ENCODE peak calls at places on chromosomes 4 and X, in seven cellular contexts. One of them, this sample, is unnamed.

GRCh38 chr4:113646456-113646809 is 115.1 kb downstream of the CAMK2D start:
- DNase-seq in mucosa of descending colon: peak
- DNase-seq in fibroblast of pulmonary artery: peak
- DNase-seq in epithelial cell of esophagus: peak
- DNase-seq in aorta: no peak
- DNase-seq in GM23248: peak
- DNase-seq in foreskin fibroblast: peak
- DNase-seq in this sample: peak

GRCh38 chr4:75194180-75194579 is 261.3 kb downstream of the PARM1 start:
- DNase-seq in mucosa of descending colon: peak
- DNase-seq in GM23248: no peak
- DNase-seq in fibroblast of pulmonary artery: no peak
- DNase-seq in epithelial cell of esophagus: no peak
- DNase-seq in aorta: no peak
- DNase-seq in foreskin fibroblast: no peak
- DNase-seq in this sample: no peak

GRCh38 chr4:149031399-149031798 is 589.2 kb upstream of the NR3C2 start:
- DNase-seq in foreskin fibroblast: peak
- DNase-seq in aorta: no peak
- DNase-seq in GM23248: peak
- DNase-seq in fibroblast of pulmonary artery: peak
- DNase-seq in mucosa of descending colon: no peak
- DNase-seq in epithelial cell of esophagus: peak
- DNase-seq in this sample: peak

GRCh38 chr4:52192697-52193096 is 141.6 kb downstream of the SPATA18 start:
- DNase-seq in aorta: no peak
- DNase-seq in foreskin fibroblast: peak
- DNase-seq in mucosa of descending colon: no peak
- DNase-seq in fibroblast of pulmonary artery: no peak
- DNase-seq in GM23248: peak
- DNase-seq in epithelial cell of esophagus: no peak
- DNase-seq in this sample: no peak

GRCh38 chr4:30962949-30963348 is 242.8 kb downstream of the PCDH7 start:
- DNase-seq in fibroblast of pulmonary artery: peak
- DNase-seq in epithelial cell of esophagus: peak
- DNase-seq in GM23248: no peak
- DNase-seq in foreskin fibroblast: peak
- DNase-seq in aorta: no peak
- DNase-seq in mucosa of descending colon: no peak
- DNase-seq in this sample: peak

GRCh38 chr4:113057891-113058290 is 8.4 kb downstream of the ANK2 start:
- DNase-seq in aorta: no peak
- DNase-seq in foreskin fibroblast: peak
- DNase-seq in fibroblast of pulmonary artery: peak
- DNase-seq in epithelial cell of esophagus: peak
- DNase-seq in GM23248: peak
- DNase-seq in mucosa of descending colon: no peak
- DNase-seq in this sample: peak

GRCh38 chrX:49627030-49627777 is 28.4 kb downstream of the GAGE1 start:
- DNase-seq in GM23248: peak
- DNase-seq in mucosa of descending colon: no peak
- DNase-seq in aorta: no peak
- DNase-seq in foreskin fibroblast: peak
- DNase-seq in fibroblast of pulmonary artery: no peak
- DNase-seq in epithelial cell of esophagus: peak
- DNase-seq in this sample: no peak

GRCh38 chr4:54902261-54902660 is 223.1 kb downstream of the KDR start:
- DNase-seq in mucosa of descending colon: no peak
- DNase-seq in foreskin fibroblast: peak
- DNase-seq in GM23248: peak
- DNase-seq in epithelial cell of esophagus: peak
- DNase-seq in fibroblast of pulmonary artery: peak
- DNase-seq in aorta: no peak
- DNase-seq in this sample: peak

GRCh38 chr4:180870623-180871022 is 1372.6 kb upstream of the TENM3 start:
- DNase-seq in fibroblast of pulmonary artery: no peak
- DNase-seq in epithelial cell of esophagus: no peak
- DNase-seq in mucosa of descending colon: no peak
- DNase-seq in aorta: no peak
- DNase-seq in GM23248: no peak
- DNase-seq in foreskin fibroblast: no peak
- DNase-seq in this sample: no peak

GRCh38 chrX:18390941-18391538 is 34.4 kb upstream of the CDKL5 start:
- DNase-seq in foreskin fibroblast: peak
- DNase-seq in mucosa of descending colon: no peak
- DNase-seq in fibroblast of pulmonary artery: peak
- DNase-seq in aorta: peak
- DNase-seq in GM23248: peak
- DNase-seq in epithelial cell of esophagus: peak
- DNase-seq in this sample: peak

GRCh38 chr4:48341776-48342558 is 638 bp downstream of the SLAIN2 start:
- DNase-seq in epithelial cell of esophagus: peak
- DNase-seq in mucosa of descending colon: peak
- DNase-seq in fibroblast of pulmonary artery: peak
- DNase-seq in GM23248: peak
- DNase-seq in aorta: peak
- DNase-seq in foreskin fibroblast: peak
- DNase-seq in this sample: no peak

GRCh38 chr4:28774344-28774743 is 1913.7 kb downstream of the STIM2 start:
- DNase-seq in GM23248: no peak
- DNase-seq in aorta: no peak
- DNase-seq in foreskin fibroblast: no peak
- DNase-seq in mucosa of descending colon: no peak
- DNase-seq in epithelial cell of esophagus: no peak
- DNase-seq in fibroblast of pulmonary artery: peak
- DNase-seq in this sample: no peak

GRCh38 chr4:67871867-67872266 is 11.9 kb downstream of the TMPRSS11D start:
- DNase-seq in mucosa of descending colon: no peak
- DNase-seq in fibroblast of pulmonary artery: peak
- DNase-seq in aorta: no peak
- DNase-seq in GM23248: peak
- DNase-seq in epithelial cell of esophagus: peak
- DNase-seq in foreskin fibroblast: peak
- DNase-seq in this sample: peak

GRCh38 chr4:90950385-90950841 is 823.2 kb downstream of the CCSER1 start:
- DNase-seq in aorta: no peak
- DNase-seq in epithelial cell of esophagus: peak
- DNase-seq in fibroblast of pulmonary artery: peak
- DNase-seq in GM23248: no peak
- DNase-seq in foreskin fibroblast: no peak
- DNase-seq in mucosa of descending colon: no peak
- DNase-seq in this sample: peak

GRCh38 chr4:163558539-163559044 is 64.1 kb downstream of the TMA16 start:
- DNase-seq in GM23248: no peak
- DNase-seq in epithelial cell of esophagus: peak
- DNase-seq in mucosa of descending colon: peak
- DNase-seq in foreskin fibroblast: no peak
- DNase-seq in fibroblast of pulmonary artery: no peak
- DNase-seq in aorta: no peak
- DNase-seq in this sample: no peak

GRCh38 chrX:152600853-152601635 is 36.7 kb upstream of the GABRQ start:
- DNase-seq in GM23248: no peak
- DNase-seq in aorta: no peak
- DNase-seq in mucosa of descending colon: no peak
- DNase-seq in epithelial cell of esophagus: no peak
- DNase-seq in fibroblast of pulmonary artery: no peak
- DNase-seq in foreskin fibroblast: no peak
- DNase-seq in this sample: no peak

GRCh38 chr4:142475663-142476062 is 370.4 kb downstream of the INPP4B start:
- DNase-seq in mucosa of descending colon: no peak
- DNase-seq in foreskin fibroblast: peak
- DNase-seq in GM23248: peak
- DNase-seq in fibroblast of pulmonary artery: peak
- DNase-seq in epithelial cell of esophagus: peak
- DNase-seq in aorta: no peak
- DNase-seq in this sample: peak

GRCh38 chr4:30821891-30822612 is 101.9 kb downstream of the PCDH7 start:
- DNase-seq in epithelial cell of esophagus: peak
- DNase-seq in GM23248: peak
- DNase-seq in foreskin fibroblast: peak
- DNase-seq in fibroblast of pulmonary artery: peak
- DNase-seq in mucosa of descending colon: no peak
- DNase-seq in aorta: no peak
- DNase-seq in this sample: peak

GRCh38 chr4:78131403-78131802 is 74.3 kb downstream of the FRAS1 start:
- DNase-seq in fibroblast of pulmonary artery: peak
- DNase-seq in mucosa of descending colon: no peak
- DNase-seq in aorta: no peak
- DNase-seq in foreskin fibroblast: peak
- DNase-seq in epithelial cell of esophagus: no peak
- DNase-seq in GM23248: peak
- DNase-seq in this sample: no peak

GRCh38 chr4:101346562-101347266 is 612 bp downstream of the PPP3CA start:
- DNase-seq in fibroblast of pulmonary artery: peak
- DNase-seq in GM23248: peak
- DNase-seq in mucosa of descending colon: peak
- DNase-seq in aorta: peak
- DNase-seq in foreskin fibroblast: peak
- DNase-seq in epithelial cell of esophagus: peak
- DNase-seq in this sample: peak

GRCh38 chrX:40169193-40170086 is 71.7 kb upstream of the BCOR start:
- DNase-seq in aorta: no peak
- DNase-seq in mucosa of descending colon: peak
- DNase-seq in epithelial cell of esophagus: peak
- DNase-seq in fibroblast of pulmonary artery: peak
- DNase-seq in GM23248: no peak
- DNase-seq in foreskin fibroblast: peak
- DNase-seq in this sample: peak

GRCh38 chrX:87518504-87518903 is 902 bp downstream of the KLHL4 start:
- DNase-seq in foreskin fibroblast: no peak
- DNase-seq in aorta: no peak
- DNase-seq in mucosa of descending colon: no peak
- DNase-seq in epithelial cell of esophagus: peak
- DNase-seq in GM23248: peak
- DNase-seq in fibroblast of pulmonary artery: peak
- DNase-seq in this sample: peak

GRCh38 chrX:132615396-132616131 is 126.7 kb upstream of the MBNL3 start:
- DNase-seq in aorta: no peak
- DNase-seq in fibroblast of pulmonary artery: peak
- DNase-seq in mucosa of descending colon: no peak
- DNase-seq in GM23248: peak
- DNase-seq in epithelial cell of esophagus: peak
- DNase-seq in foreskin fibroblast: peak
- DNase-seq in this sample: peak

GRCh38 chr4:54659213-54660144 is 1.7 kb downstream of the KIT start:
- DNase-seq in epithelial cell of esophagus: peak
- DNase-seq in mucosa of descending colon: no peak
- DNase-seq in aorta: no peak
- DNase-seq in foreskin fibroblast: peak
- DNase-seq in fibroblast of pulmonary artery: peak
- DNase-seq in GM23248: no peak
- DNase-seq in this sample: no peak

DNA sequence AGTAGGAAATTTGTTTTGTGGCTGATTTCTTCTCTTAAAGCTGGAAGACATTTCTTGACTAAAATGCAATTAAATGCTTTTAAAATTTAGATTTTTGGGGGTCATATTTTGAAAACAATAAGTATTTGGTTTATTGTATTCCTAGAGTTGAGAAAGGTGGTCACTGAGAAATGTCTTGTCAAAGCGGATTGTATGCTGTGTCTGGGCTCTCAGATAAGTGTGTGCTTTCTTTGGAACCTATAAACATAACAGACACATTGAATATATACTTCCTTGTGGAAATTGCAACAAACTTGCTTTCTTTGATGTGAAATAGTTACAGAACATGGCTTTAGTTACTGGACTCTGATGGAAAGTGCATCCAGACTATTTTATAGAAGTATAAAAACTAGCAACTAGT is 75.4 kb downstream of the AFF1 start:
- DNase-seq in foreskin fibroblast: no peak
- DNase-seq in epithelial cell of esophagus: no peak
- DNase-seq in fibroblast of pulmonary artery: no peak
- DNase-seq in aorta: no peak
- DNase-seq in GM23248: no peak
- DNase-seq in mucosa of descending colon: no peak
- DNase-seq in this sample: no peak
- H3K4me3 ChIP-seq in foreskin fibroblast: no peak
- H3K4me3 ChIP-seq in epithelial cell of esophagus: no peak
- H3K4me3 ChIP-seq in fibroblast of pulmonary artery: no peak
- H3K4me3 ChIP-seq in aorta: no peak
- H3K4me3 ChIP-seq in GM23248: no peak
- H3K4me3 ChIP-seq in mucosa of descending colon: no peak
- H3K4me3 ChIP-seq in this sample: no peak

DNA sequence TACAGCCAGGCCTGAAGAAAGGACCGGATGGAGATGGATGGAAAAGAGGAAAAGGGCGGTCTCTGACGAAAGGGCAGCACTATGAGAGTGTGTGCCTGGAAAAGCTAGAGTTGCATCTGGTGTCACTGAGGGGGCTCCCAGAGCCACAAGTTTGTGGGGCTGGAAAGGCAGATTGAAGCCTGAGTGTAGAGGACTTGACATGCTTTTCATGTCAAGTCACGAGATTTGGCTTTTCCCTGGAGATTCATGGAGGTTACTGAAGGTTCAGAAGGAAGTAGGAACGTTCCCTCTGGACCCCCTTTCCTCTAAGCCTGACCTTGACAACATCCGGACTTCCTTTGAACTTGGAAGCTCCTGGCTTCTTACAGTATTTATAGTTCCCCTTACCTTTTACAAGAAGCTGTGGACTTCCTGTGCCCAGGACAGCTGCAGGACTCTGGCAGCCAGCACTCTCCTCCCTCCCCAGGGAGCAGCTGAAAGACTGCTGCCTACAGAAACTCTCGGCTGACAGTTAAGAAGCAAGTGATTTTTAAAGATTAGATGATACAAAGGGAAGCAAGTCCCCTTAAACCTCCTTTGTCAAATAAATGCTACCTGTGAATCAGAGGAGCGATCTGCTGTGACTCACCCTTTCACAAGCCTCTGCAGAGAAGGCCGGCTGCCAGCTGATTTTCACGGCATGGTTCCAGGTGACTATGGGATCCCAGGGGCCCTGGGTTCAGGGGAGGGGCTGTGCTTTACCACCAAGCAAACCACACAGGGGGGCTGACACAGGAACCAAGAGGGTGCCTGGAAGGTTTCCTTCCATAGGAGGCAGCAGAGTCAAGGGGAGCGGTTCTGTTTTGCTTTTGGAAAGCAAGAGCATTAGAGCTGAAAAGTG is 72.9 kb upstream of the STIM2 start:
- DNase-seq in fibroblast of pulmonary artery: peak
- DNase-seq in GM23248: peak
- DNase-seq in foreskin fibroblast: peak
- DNase-seq in epithelial cell of esophagus: peak
- DNase-seq in aorta: peak
- DNase-seq in mucosa of descending colon: peak
- DNase-seq in this sample: peak
- H3K4me3 ChIP-seq in fibroblast of pulmonary artery: no peak
- H3K4me3 ChIP-seq in GM23248: no peak
- H3K4me3 ChIP-seq in foreskin fibroblast: no peak
- H3K4me3 ChIP-seq in epithelial cell of esophagus: no peak
- H3K4me3 ChIP-seq in aorta: no peak
- H3K4me3 ChIP-seq in mucosa of descending colon: no peak
- H3K4me3 ChIP-seq in this sample: no peak

GRCh38 chr4:139200102-139200501 is 23.1 kb upstream of the ELF2 start:
- DNase-seq in foreskin fibroblast: no peak
- DNase-seq in GM23248: no peak
- DNase-seq in fibroblast of pulmonary artery: no peak
- DNase-seq in mucosa of descending colon: no peak
- DNase-seq in epithelial cell of esophagus: no peak
- DNase-seq in aorta: no peak
- DNase-seq in this sample: no peak
- H3K4me3 ChIP-seq in foreskin fibroblast: no peak
- H3K4me3 ChIP-seq in GM23248: no peak
- H3K4me3 ChIP-seq in fibroblast of pulmonary artery: no peak
- H3K4me3 ChIP-seq in mucosa of descending colon: no peak
- H3K4me3 ChIP-seq in epithelial cell of esophagus: no peak
- H3K4me3 ChIP-seq in aorta: no peak
- H3K4me3 ChIP-seq in this sample: no peak

GRCh38 chrX:106042296-106042695 is 3.8 kb upstream of the SERPINA7 start:
- DNase-seq in aorta: no peak
- DNase-seq in GM23248: no peak
- DNase-seq in foreskin fibroblast: no peak
- DNase-seq in fibroblast of pulmonary artery: no peak
- DNase-seq in mucosa of descending colon: no peak
- DNase-seq in epithelial cell of esophagus: no peak
- DNase-seq in this sample: no peak
- H3K4me3 ChIP-seq in aorta: no peak
- H3K4me3 ChIP-seq in GM23248: no peak
- H3K4me3 ChIP-seq in foreskin fibroblast: no peak
- H3K4me3 ChIP-seq in fibroblast of pulmonary artery: no peak
- H3K4me3 ChIP-seq in mucosa of descending colon: no peak
- H3K4me3 ChIP-seq in epithelial cell of esophagus: no peak
- H3K4me3 ChIP-seq in this sample: no peak

This sample was measured in bronchial epithelial cell.